ENCODE peak calls at places on chromosomes 5 and 9, in six cellular contexts. N is stimulated activated CD4-positive, alpha-beta T cell treated with anti-CD3 and anti-CD28 coated beads, Interleukin-4, amount 100 ng/mL, for 4 hours; T is kidney epithelial cell; I is NCI-H1092 treated with DMSO at 0.1 percent for 48 hours; R is activated CD4-positive, alpha-beta memory T cell treated with anti-CD3 and anti-CD28 coated beads for 36 hours; A is KBM-7. Y is an unnamed sample.

GRCh38 chr5:107126341-107126740 is 544.4 kb downstream of the EFNA5 start:
- DNase-seq in A (no peak), T (no peak), I (no peak), R (no peak), N (no peak), Y (no peak)

GRCh38 chr9:116543731-116544400 is 143.2 kb upstream of the TRIM32 start:
- DNase-seq in T (no peak), R (no peak), N (no peak), A (no peak), I (no peak), Y (no peak)

GRCh38 chr5:95284512-95285405 is at the start of gene MCTP1:
- DNase-seq in T (no peak), I (peak; percentile 42), A (peak; percentile 53), N (no peak), R (peak; percentile 17), Y (no peak)

GRCh38 chr5:53482717-53483638 is 2.5 kb downstream of the FST start:
- DNase-seq in T (no peak), A (peak; percentile 77), R (peak; percentile 36), I (no peak), N (no peak), Y (no peak)

GRCh38 chr9:120783611-120784047 is 9.6 kb downstream of the FBXW2 start:
- DNase-seq in N (no peak), R (no peak), A (no peak), T (peak; percentile 39), I (no peak), Y (no peak)

GRCh38 chr5:131968396-131968954 is 23.0 kb upstream of the MEIKIN start:
- DNase-seq in R (no peak), A (no peak), I (no peak), N (no peak), T (no peak), Y (no peak)

GRCh38 chr5:5686356-5686755 is 263.9 kb downstream of the ICE1 start:
- DNase-seq in N (no peak), T (no peak), I (no peak), A (no peak), R (no peak), Y (no peak)

GRCh38 chr9:136825295-136826187 is 16.7 kb upstream of the AJM1 start:
- DNase-seq in R (no peak), A (no peak), I (no peak), N (no peak), T (no peak), Y (no peak)

GRCh38 chr5:2582106-2582505 is 169.4 kb downstream of the IRX2 start:
- DNase-seq in I (no peak), A (no peak), R (no peak), N (no peak), T (no peak), Y (no peak)

GRCh38 chr5:136242611-136243010 is 49.6 kb upstream of the SMIM32 start:
- DNase-seq in I (no peak), T (no peak), N (no peak), R (no peak), A (no peak), Y (no peak)

GRCh38 chr5:143506881-143507552 is 103.5 kb upstream of the NR3C1 start:
- DNase-seq in A (no peak), T (peak; percentile 79), N (no peak), I (no peak), R (no peak), Y (no peak)

GRCh38 chr5:123819818-123820217 is 307.8 kb downstream of the CSNK1G3 start:
- DNase-seq in R (no peak), N (no peak), T (no peak), A (no peak), I (no peak), Y (no peak)

GRCh38 chr5:4901305-4901751 is 238.8 kb upstream of the ADAMTS16 start:
- DNase-seq in A (no peak), T (no peak), N (no peak), I (no peak), R (no peak), Y (no peak)

GRCh38 chr5:133319905-133320520 is 268.2 kb downstream of the HSPA4 start:
- DNase-seq in R (no peak), I (no peak), A (no peak), N (no peak), T (no peak), Y (no peak)

GRCh38 chr5:42677156-42677842 is 79.3 kb upstream of the CCDC152 start:
- DNase-seq in R (no peak), I (no peak), T (no peak), N (no peak), A (no peak), Y (no peak)

GRCh38 chr5:53362521-53362941 is 117.9 kb upstream of the FST start:
- DNase-seq in A (no peak), N (no peak), I (no peak), T (no peak), R (no peak), Y (no peak)

GRCh38 chr9:85536076-85536475 is 205.7 kb downstream of the AGTPBP1 start:
- DNase-seq in N (no peak), I (no peak), R (no peak), T (no peak), A (no peak), Y (no peak)

GRCh38 chr5:98635631-98636030 is 137.8 kb upstream of the RGMB start:
- DNase-seq in I (no peak), T (no peak), R (no peak), N (no peak), A (no peak), Y (no peak)

GRCh38 chr9:131333771-131334567 is 44.4 kb downstream of the PLPP7 start:
- DNase-seq in A (no peak), N (no peak), T (no peak), I (no peak), R (no peak), Y (no peak)

GRCh38 chr9:36877239-36877638 is 156.8 kb downstream of the PAX5 start:
- DNase-seq in T (no peak), R (no peak), A (no peak), I (no peak), N (no peak), Y (no peak)

GRCh38 chr5:109945097-109945678 is 255.5 kb downstream of the MAN2A1 start:
- DNase-seq in T (peak; percentile 43), N (no peak), A (no peak), I (no peak), R (peak; percentile 38), Y (no peak)

GRCh38 chr5:149422429-149423286 is 43.6 kb upstream of the IL17B start:
- DNase-seq in R (no peak), T (no peak), N (no peak), A (no peak), I (no peak), Y (no peak)